ENCODE peak calls at places on chromosomes 12 and 14, in ten cellular contexts. One of them, this sample, is unnamed.

GRCh38 chr12:88255224-88255623 is 113.1 kb downstream of the TMTC3 start:
- DNase-seq in activated T-cell treated with anti-CD3 and anti-CD28 coated beads, Interleukin-2, amount 50 U/mL, for 72 hours: no peak
- DNase-seq in foreskin fibroblast: no peak
- DNase-seq in HT1080: no peak
- DNase-seq in endothelial cell: no peak
- DNase-seq in heart left ventricle: no peak
- DNase-seq in skeletal muscle cell: no peak
- DNase-seq in NCI-H2029: no peak
- DNase-seq in keratinocyte: no peak
- DNase-seq in GM10248: no peak
- DNase-seq in this sample: no peak

GRCh38 chr14:94313991-94314655 is 9.0 kb downstream of the SERPINA6 start:
- DNase-seq in activated T-cell treated with anti-CD3 and anti-CD28 coated beads, Interleukin-2, amount 50 U/mL, for 72 hours: no peak
- DNase-seq in foreskin fibroblast: peak; percentile 64
- DNase-seq in HT1080: peak; percentile 44
- DNase-seq in endothelial cell: no peak
- DNase-seq in heart left ventricle: no peak
- DNase-seq in skeletal muscle cell: peak; percentile 23
- DNase-seq in NCI-H2029: no peak
- DNase-seq in keratinocyte: no peak
- DNase-seq in GM10248: no peak
- DNase-seq in this sample: no peak

GRCh38 chr12:75205556-75205955 is 4.1 kb downstream of the KCNC2 start:
- DNase-seq in activated T-cell treated with anti-CD3 and anti-CD28 coated beads, Interleukin-2, amount 50 U/mL, for 72 hours: no peak
- DNase-seq in foreskin fibroblast: no peak
- DNase-seq in HT1080: peak; percentile 19
- DNase-seq in endothelial cell: no peak
- DNase-seq in heart left ventricle: no peak
- DNase-seq in skeletal muscle cell: no peak
- DNase-seq in NCI-H2029: no peak
- DNase-seq in keratinocyte: no peak
- DNase-seq in GM10248: no peak
- DNase-seq in this sample: no peak

GRCh38 chr14:103108749-103109207 is 14.3 kb downstream of the EXOC3L4 start:
- DNase-seq in activated T-cell treated with anti-CD3 and anti-CD28 coated beads, Interleukin-2, amount 50 U/mL, for 72 hours: peak; percentile 73
- DNase-seq in foreskin fibroblast: no peak
- DNase-seq in HT1080: peak; percentile 66
- DNase-seq in endothelial cell: no peak
- DNase-seq in heart left ventricle: no peak
- DNase-seq in skeletal muscle cell: no peak
- DNase-seq in NCI-H2029: no peak
- DNase-seq in keratinocyte: no peak
- DNase-seq in GM10248: peak; percentile 84
- DNase-seq in this sample: peak; percentile 25

GRCh38 chr14:105889666-105890473 is 363.5 kb downstream of the TMEM121 start:
- DNase-seq in activated T-cell treated with anti-CD3 and anti-CD28 coated beads, Interleukin-2, amount 50 U/mL, for 72 hours: no peak
- DNase-seq in foreskin fibroblast: no peak
- DNase-seq in HT1080: no peak
- DNase-seq in endothelial cell: no peak
- DNase-seq in heart left ventricle: no peak
- DNase-seq in skeletal muscle cell: no peak
- DNase-seq in NCI-H2029: no peak
- DNase-seq in keratinocyte: no peak
- DNase-seq in GM10248: peak; percentile 2
- DNase-seq in this sample: no peak

GRCh38 chr12:120688527-120689071 is 1.6 kb downstream of the MLEC start:
- DNase-seq in activated T-cell treated with anti-CD3 and anti-CD28 coated beads, Interleukin-2, amount 50 U/mL, for 72 hours: no peak
- DNase-seq in foreskin fibroblast: peak; percentile 67
- DNase-seq in HT1080: no peak
- DNase-seq in endothelial cell: no peak
- DNase-seq in heart left ventricle: no peak
- DNase-seq in skeletal muscle cell: no peak
- DNase-seq in NCI-H2029: no peak
- DNase-seq in keratinocyte: no peak
- DNase-seq in GM10248: no peak
- DNase-seq in this sample: peak; percentile 65

GRCh38 chr14:104655128-104655848 is 34.1 kb upstream of the INF2 start:
- DNase-seq in activated T-cell treated with anti-CD3 and anti-CD28 coated beads, Interleukin-2, amount 50 U/mL, for 72 hours: no peak
- DNase-seq in foreskin fibroblast: no peak
- DNase-seq in HT1080: no peak
- DNase-seq in endothelial cell: no peak
- DNase-seq in heart left ventricle: peak; percentile 17
- DNase-seq in skeletal muscle cell: no peak
- DNase-seq in NCI-H2029: no peak
- DNase-seq in keratinocyte: no peak
- DNase-seq in GM10248: no peak
- DNase-seq in this sample: no peak

GRCh38 chr14:103110681-103111296 is 12.5 kb upstream of the TNFAIP2 start:
- DNase-seq in activated T-cell treated with anti-CD3 and anti-CD28 coated beads, Interleukin-2, amount 50 U/mL, for 72 hours: no peak
- DNase-seq in foreskin fibroblast: no peak
- DNase-seq in HT1080: no peak
- DNase-seq in endothelial cell: no peak
- DNase-seq in heart left ventricle: no peak
- DNase-seq in skeletal muscle cell: no peak
- DNase-seq in NCI-H2029: no peak
- DNase-seq in keratinocyte: no peak
- DNase-seq in GM10248: no peak
- DNase-seq in this sample: no peak

GRCh38 chr12:120252071-120252906 is 13.2 kb downstream of the PXN start:
- DNase-seq in activated T-cell treated with anti-CD3 and anti-CD28 coated beads, Interleukin-2, amount 50 U/mL, for 72 hours: peak; percentile 78
- DNase-seq in foreskin fibroblast: no peak
- DNase-seq in HT1080: no peak
- DNase-seq in endothelial cell: no peak
- DNase-seq in heart left ventricle: no peak
- DNase-seq in skeletal muscle cell: no peak
- DNase-seq in NCI-H2029: no peak
- DNase-seq in keratinocyte: no peak
- DNase-seq in GM10248: no peak
- DNase-seq in this sample: no peak

GRCh38 chr12:124898200-124898950 is 16.1 kb downstream of the UBC start:
- DNase-seq in activated T-cell treated with anti-CD3 and anti-CD28 coated beads, Interleukin-2, amount 50 U/mL, for 72 hours: peak; percentile 83
- DNase-seq in foreskin fibroblast: peak; percentile 78
- DNase-seq in HT1080: peak; percentile 41
- DNase-seq in endothelial cell: peak; percentile 35
- DNase-seq in heart left ventricle: no peak
- DNase-seq in skeletal muscle cell: no peak
- DNase-seq in NCI-H2029: no peak
- DNase-seq in keratinocyte: no peak
- DNase-seq in GM10248: peak; percentile 65
- DNase-seq in this sample: peak; percentile 62

GRCh38 chr14:95183532-95184412 is 26.4 kb upstream of the DICER1 start:
- DNase-seq in activated T-cell treated with anti-CD3 and anti-CD28 coated beads, Interleukin-2, amount 50 U/mL, for 72 hours: no peak
- DNase-seq in foreskin fibroblast: no peak
- DNase-seq in HT1080: no peak
- DNase-seq in endothelial cell: no peak
- DNase-seq in heart left ventricle: no peak
- DNase-seq in skeletal muscle cell: no peak
- DNase-seq in NCI-H2029: no peak
- DNase-seq in keratinocyte: no peak
- DNase-seq in GM10248: peak; percentile 49
- DNase-seq in this sample: no peak

GRCh38 chr14:83575301-83575700 is 1954.6 kb upstream of the FLRT2 start:
- DNase-seq in activated T-cell treated with anti-CD3 and anti-CD28 coated beads, Interleukin-2, amount 50 U/mL, for 72 hours: no peak
- DNase-seq in foreskin fibroblast: peak; percentile 11
- DNase-seq in HT1080: no peak
- DNase-seq in endothelial cell: no peak
- DNase-seq in heart left ventricle: no peak
- DNase-seq in skeletal muscle cell: no peak
- DNase-seq in NCI-H2029: no peak
- DNase-seq in keratinocyte: no peak
- DNase-seq in GM10248: no peak
- DNase-seq in this sample: no peak

GRCh38 chr12:104411826-104412626 is 44.7 kb upstream of the CHST11 start:
- DNase-seq in activated T-cell treated with anti-CD3 and anti-CD28 coated beads, Interleukin-2, amount 50 U/mL, for 72 hours: no peak
- DNase-seq in foreskin fibroblast: peak; percentile 20
- DNase-seq in HT1080: peak; percentile 13
- DNase-seq in endothelial cell: no peak
- DNase-seq in heart left ventricle: no peak
- DNase-seq in skeletal muscle cell: no peak
- DNase-seq in NCI-H2029: no peak
- DNase-seq in keratinocyte: no peak
- DNase-seq in GM10248: no peak
- DNase-seq in this sample: no peak

GRCh38 chr12:124509676-124510300 is 57.6 kb downstream of the NCOR2 start:
- DNase-seq in activated T-cell treated with anti-CD3 and anti-CD28 coated beads, Interleukin-2, amount 50 U/mL, for 72 hours: no peak
- DNase-seq in foreskin fibroblast: peak; percentile 86
- DNase-seq in HT1080: peak; percentile 92
- DNase-seq in endothelial cell: no peak
- DNase-seq in heart left ventricle: peak; percentile 74
- DNase-seq in skeletal muscle cell: peak; percentile 89
- DNase-seq in NCI-H2029: no peak
- DNase-seq in keratinocyte: no peak
- DNase-seq in GM10248: no peak
- DNase-seq in this sample: no peak

GRCh38 chr14:45284802-45285201 is 31.8 kb upstream of the MIS18BP1 start:
- DNase-seq in activated T-cell treated with anti-CD3 and anti-CD28 coated beads, Interleukin-2, amount 50 U/mL, for 72 hours: no peak
- DNase-seq in foreskin fibroblast: no peak
- DNase-seq in HT1080: no peak
- DNase-seq in endothelial cell: no peak
- DNase-seq in heart left ventricle: no peak
- DNase-seq in skeletal muscle cell: no peak
- DNase-seq in NCI-H2029: no peak
- DNase-seq in keratinocyte: no peak
- DNase-seq in GM10248: no peak
- DNase-seq in this sample: no peak

GRCh38 chr14:25461780-25462179 is 411.8 kb upstream of the STXBP6 start:
- DNase-seq in activated T-cell treated with anti-CD3 and anti-CD28 coated beads, Interleukin-2, amount 50 U/mL, for 72 hours: no peak
- DNase-seq in foreskin fibroblast: no peak
- DNase-seq in HT1080: no peak
- DNase-seq in endothelial cell: no peak
- DNase-seq in heart left ventricle: peak; percentile 14
- DNase-seq in skeletal muscle cell: no peak
- DNase-seq in NCI-H2029: no peak
- DNase-seq in keratinocyte: no peak
- DNase-seq in GM10248: no peak
- DNase-seq in this sample: no peak

GRCh38 chr14:30551460-30551859 is 7.5 kb upstream of the G2E3 start:
- DNase-seq in activated T-cell treated with anti-CD3 and anti-CD28 coated beads, Interleukin-2, amount 50 U/mL, for 72 hours: no peak
- DNase-seq in foreskin fibroblast: peak; percentile 31
- DNase-seq in HT1080: no peak
- DNase-seq in endothelial cell: no peak
- DNase-seq in heart left ventricle: no peak
- DNase-seq in skeletal muscle cell: no peak
- DNase-seq in NCI-H2029: peak; percentile 28
- DNase-seq in keratinocyte: no peak
- DNase-seq in GM10248: no peak
- DNase-seq in this sample: peak; percentile 76

GRCh38 chr14:35402323-35403084 is 2.0 kb downstream of the NFKBIA start:
- DNase-seq in activated T-cell treated with anti-CD3 and anti-CD28 coated beads, Interleukin-2, amount 50 U/mL, for 72 hours: peak; percentile 53
- DNase-seq in foreskin fibroblast: peak; percentile 18
- DNase-seq in HT1080: no peak
- DNase-seq in endothelial cell: no peak
- DNase-seq in heart left ventricle: no peak
- DNase-seq in skeletal muscle cell: no peak
- DNase-seq in NCI-H2029: no peak
- DNase-seq in keratinocyte: no peak
- DNase-seq in GM10248: no peak
- DNase-seq in this sample: no peak

GRCh38 chr12:57192920-57193319 is 23.7 kb upstream of the NXPH4 start:
- DNase-seq in activated T-cell treated with anti-CD3 and anti-CD28 coated beads, Interleukin-2, amount 50 U/mL, for 72 hours: no peak
- DNase-seq in foreskin fibroblast: no peak
- DNase-seq in HT1080: no peak
- DNase-seq in endothelial cell: no peak
- DNase-seq in heart left ventricle: no peak
- DNase-seq in skeletal muscle cell: no peak
- DNase-seq in NCI-H2029: no peak
- DNase-seq in keratinocyte: no peak
- DNase-seq in GM10248: no peak
- DNase-seq in this sample: no peak

GRCh38 chr14:105283899-105284298 is 16.9 kb downstream of the BRF1 start:
- DNase-seq in activated T-cell treated with anti-CD3 and anti-CD28 coated beads, Interleukin-2, amount 50 U/mL, for 72 hours: no peak
- DNase-seq in foreskin fibroblast: no peak
- DNase-seq in HT1080: no peak
- DNase-seq in endothelial cell: peak; percentile 23
- DNase-seq in heart left ventricle: no peak
- DNase-seq in skeletal muscle cell: no peak
- DNase-seq in NCI-H2029: no peak
- DNase-seq in keratinocyte: no peak
- DNase-seq in GM10248: no peak
- DNase-seq in this sample: no peak

GRCh38 chr12:86349196-86349595 is 93.0 kb upstream of the MGAT4C start:
- DNase-seq in activated T-cell treated with anti-CD3 and anti-CD28 coated beads, Interleukin-2, amount 50 U/mL, for 72 hours: no peak
- DNase-seq in foreskin fibroblast: no peak
- DNase-seq in HT1080: no peak
- DNase-seq in endothelial cell: no peak
- DNase-seq in heart left ventricle: no peak
- DNase-seq in skeletal muscle cell: no peak
- DNase-seq in NCI-H2029: peak; percentile 41
- DNase-seq in keratinocyte: no peak
- DNase-seq in GM10248: no peak
- DNase-seq in this sample: no peak

GRCh38 chr12:89893972-89894706 is 185.5 kb upstream of the ATP2B1 start:
- DNase-seq in activated T-cell treated with anti-CD3 and anti-CD28 coated beads, Interleukin-2, amount 50 U/mL, for 72 hours: no peak
- DNase-seq in foreskin fibroblast: peak; percentile 62
- DNase-seq in HT1080: peak; percentile 10
- DNase-seq in endothelial cell: no peak
- DNase-seq in heart left ventricle: no peak
- DNase-seq in skeletal muscle cell: no peak
- DNase-seq in NCI-H2029: no peak
- DNase-seq in keratinocyte: no peak
- DNase-seq in GM10248: no peak
- DNase-seq in this sample: no peak

GRCh38 chr12:24198070-24198469 is 248.6 kb upstream of the SOX5 start:
- DNase-seq in activated T-cell treated with anti-CD3 and anti-CD28 coated beads, Interleukin-2, amount 50 U/mL, for 72 hours: no peak
- DNase-seq in foreskin fibroblast: no peak
- DNase-seq in HT1080: no peak
- DNase-seq in endothelial cell: no peak
- DNase-seq in heart left ventricle: no peak
- DNase-seq in skeletal muscle cell: no peak
- DNase-seq in NCI-H2029: no peak
- DNase-seq in keratinocyte: no peak
- DNase-seq in GM10248: no peak
- DNase-seq in this sample: no peak

GRCh38 chr12:120225200-120225558 is 24.3 kb upstream of the RPLP0 start:
- DNase-seq in activated T-cell treated with anti-CD3 and anti-CD28 coated beads, Interleukin-2, amount 50 U/mL, for 72 hours: no peak
- DNase-seq in foreskin fibroblast: no peak
- DNase-seq in HT1080: no peak
- DNase-seq in endothelial cell: no peak
- DNase-seq in heart left ventricle: no peak
- DNase-seq in skeletal muscle cell: no peak
- DNase-seq in NCI-H2029: no peak
- DNase-seq in keratinocyte: no peak
- DNase-seq in GM10248: no peak
- DNase-seq in this sample: peak; percentile 18

GRCh38 chr12:19740472-19741131 is 301.3 kb downstream of the AEBP2 start:
- DNase-seq in activated T-cell treated with anti-CD3 and anti-CD28 coated beads, Interleukin-2, amount 50 U/mL, for 72 hours: no peak
- DNase-seq in foreskin fibroblast: no peak
- DNase-seq in HT1080: no peak
- DNase-seq in endothelial cell: no peak
- DNase-seq in heart left ventricle: peak; percentile 36
- DNase-seq in skeletal muscle cell: no peak
- DNase-seq in NCI-H2029: no peak
- DNase-seq in keratinocyte: no peak
- DNase-seq in GM10248: no peak
- DNase-seq in this sample: no peak

GRCh38 chr12:16573652-16574077 is 32.3 kb downstream of the LMO3 start:
- DNase-seq in activated T-cell treated with anti-CD3 and anti-CD28 coated beads, Interleukin-2, amount 50 U/mL, for 72 hours: no peak
- DNase-seq in foreskin fibroblast: peak; percentile 4
- DNase-seq in HT1080: no peak
- DNase-seq in endothelial cell: no peak
- DNase-seq in heart left ventricle: peak; percentile 31
- DNase-seq in skeletal muscle cell: peak; percentile 67
- DNase-seq in NCI-H2029: no peak
- DNase-seq in keratinocyte: no peak
- DNase-seq in GM10248: no peak
- DNase-seq in this sample: no peak

GRCh38 chr14:105221598-105222178 is 26.6 kb upstream of the BTBD6 start:
- DNase-seq in activated T-cell treated with anti-CD3 and anti-CD28 coated beads, Interleukin-2, amount 50 U/mL, for 72 hours: no peak
- DNase-seq in foreskin fibroblast: no peak
- DNase-seq in HT1080: no peak
- DNase-seq in endothelial cell: no peak
- DNase-seq in heart left ventricle: peak; percentile 20
- DNase-seq in skeletal muscle cell: no peak
- DNase-seq in NCI-H2029: no peak
- DNase-seq in keratinocyte: no peak
- DNase-seq in GM10248: no peak
- DNase-seq in this sample: no peak

GRCh38 chr12:96199465-96199864 is 5.3 kb downstream of the ELK3 start:
- DNase-seq in activated T-cell treated with anti-CD3 and anti-CD28 coated beads, Interleukin-2, amount 50 U/mL, for 72 hours: no peak
- DNase-seq in foreskin fibroblast: no peak
- DNase-seq in HT1080: no peak
- DNase-seq in endothelial cell: no peak
- DNase-seq in heart left ventricle: no peak
- DNase-seq in skeletal muscle cell: no peak
- DNase-seq in NCI-H2029: no peak
- DNase-seq in keratinocyte: no peak
- DNase-seq in GM10248: no peak
- DNase-seq in this sample: no peak